ENCODE peak calls at places on chromosome 15, in nine cellular contexts. E, H, T, Y, D, O, S, G and J are unnamed samples.

GRCh38 chr15:70272565-70273355 is 175.0 kb upstream of the TLE3 start:
- DNase-seq in S (no peak), G (peak), H (no peak), O (no peak), Y (no peak), E (no peak), T (peak), D (no peak), J (no peak)

GRCh38 chr15:83846847-83847246 is 192.9 kb downstream of the ADAMTSL3 start:
- DNase-seq in S (peak), Y (no peak), H (no peak), G (no peak), E (no peak), D (no peak), T (no peak), O (peak), J (no peak)

GRCh38 chr15:67397139-67397538 is 123.8 kb upstream of the C15orf61 start:
- DNase-seq in O (no peak), D (no peak), Y (no peak), S (no peak), T (no peak), E (no peak), G (no peak), H (no peak), J (no peak)

GRCh38 chr15:26757156-26757555 is 15.7 kb downstream of the GABRB3 start:
- DNase-seq in G (no peak), S (no peak), Y (no peak), T (no peak), D (no peak), O (no peak), H (no peak), E (no peak), J (no peak)

GRCh38 chr15:73694419-73694818 is 10.2 kb downstream of the CD276 start:
- DNase-seq in E (no peak), H (no peak), G (no peak), Y (no peak), D (no peak), T (peak), S (no peak), O (no peak), J (no peak)

GRCh38 chr15:63823253-63823844 is 10.4 kb downstream of the HERC1 start:
- DNase-seq in D (no peak), O (no peak), T (no peak), E (no peak), Y (no peak), H (no peak), S (no peak), G (no peak), J (no peak)

GRCh38 chr15:33309602-33310276 is 1.0 kb upstream of the RYR3 start:
- DNase-seq in O (no peak), H (no peak), Y (no peak), S (peak), D (peak), G (no peak), T (peak), E (peak), J (no peak)

GRCh38 chr15:42605281-42605744 is 29.9 kb downstream of the STARD9 start:
- DNase-seq in E (no peak), O (peak), S (no peak), H (no peak), D (no peak), G (no peak), Y (no peak), T (no peak), J (no peak)

GRCh38 chr15:55276324-55276723 is 13.3 kb downstream of the RAB27A start:
- DNase-seq in G (no peak), Y (no peak), H (no peak), D (no peak), T (no peak), S (no peak), O (no peak), E (no peak), J (no peak)
- H3K27ac ChIP-seq in G (no peak), Y (no peak), H (no peak), D (no peak), T (no peak), S (no peak), O (no peak), E (no peak), J (no peak)

DNA sequence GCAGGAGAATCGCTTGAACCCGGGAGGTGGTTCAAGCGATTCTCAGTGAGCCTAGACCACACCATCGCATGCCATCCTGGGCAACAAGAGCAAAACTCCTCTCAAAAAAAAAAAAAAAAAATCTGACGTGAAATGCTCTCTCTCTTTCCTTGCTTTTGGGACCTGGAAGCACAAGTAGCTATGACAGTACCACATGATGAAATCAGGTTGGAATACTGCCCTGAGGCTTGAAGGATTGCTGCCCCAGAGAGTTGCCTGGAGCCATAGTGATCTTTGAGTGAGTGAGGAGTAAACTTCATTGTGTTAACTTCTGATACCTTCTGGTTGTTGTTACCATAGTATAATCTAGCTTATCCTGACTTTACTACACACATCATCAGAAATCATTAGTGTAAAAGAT is 23.3 kb downstream of the AKAP13 start:
- DNase-seq in O (peak), Y (no peak), S (no peak), G (no peak), H (no peak), D (no peak), E (no peak), T (no peak), J (no peak)
- H3K4me3 ChIP-seq in O (no peak), Y (no peak), S (no peak), G (no peak), H (no peak), D (no peak), E (no peak), T (no peak), J (no peak)

DNA sequence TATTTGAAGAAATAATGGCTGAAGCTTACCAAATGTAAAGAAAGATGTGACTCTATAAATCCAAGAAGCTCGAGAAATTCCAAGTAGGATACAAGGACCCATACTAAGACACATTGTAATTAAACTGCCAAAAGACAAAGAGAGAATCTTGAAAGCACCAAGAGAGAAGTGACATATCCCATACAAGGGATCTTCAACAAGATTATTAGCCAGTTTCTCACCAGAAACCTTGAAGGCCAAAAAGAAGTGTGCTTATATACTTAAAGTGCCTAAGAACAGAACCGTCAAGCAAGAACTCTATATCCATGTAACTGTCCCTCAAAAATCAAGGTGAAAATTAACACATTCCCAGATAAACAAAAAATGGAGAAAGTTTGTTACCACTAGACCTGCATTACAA is 220.5 kb downstream of the ADAMTS17 start:
- DNase-seq in D (no peak), G (no peak), S (no peak), T (no peak), O (no peak), E (no peak), Y (no peak), H (no peak), J (no peak)
- H3K27ac ChIP-seq in D (no peak), G (no peak), S (no peak), T (no peak), O (no peak), E (no peak), Y (no peak), H (no peak), J (no peak)

GRCh38 chr15:99702895-99703602 is 30.2 kb downstream of the LYSMD4 start:
- DNase-seq in D (no peak), O (peak), Y (no peak), G (no peak), E (no peak), T (no peak), H (no peak), S (no peak), J (no peak)

GRCh38 chr15:99703603-99704443 is 29.4 kb downstream of the LYSMD4 start:
- DNase-seq in E (peak), T (no peak), G (no peak), Y (no peak), H (no peak), D (peak), O (peak), S (peak), J (no peak)

GRCh38 chr15:99706557-99707303 is 26.5 kb downstream of the LYSMD4 start:
- DNase-seq in H (no peak), Y (no peak), E (no peak), S (no peak), T (no peak), O (no peak), G (no peak), D (no peak), J (no peak)

GRCh38 chr15:99707481-99708270 is 25.6 kb downstream of the LYSMD4 start:
- DNase-seq in G (no peak), H (no peak), Y (no peak), D (no peak), S (no peak), O (peak), T (no peak), E (peak), J (no peak)

DNA sequence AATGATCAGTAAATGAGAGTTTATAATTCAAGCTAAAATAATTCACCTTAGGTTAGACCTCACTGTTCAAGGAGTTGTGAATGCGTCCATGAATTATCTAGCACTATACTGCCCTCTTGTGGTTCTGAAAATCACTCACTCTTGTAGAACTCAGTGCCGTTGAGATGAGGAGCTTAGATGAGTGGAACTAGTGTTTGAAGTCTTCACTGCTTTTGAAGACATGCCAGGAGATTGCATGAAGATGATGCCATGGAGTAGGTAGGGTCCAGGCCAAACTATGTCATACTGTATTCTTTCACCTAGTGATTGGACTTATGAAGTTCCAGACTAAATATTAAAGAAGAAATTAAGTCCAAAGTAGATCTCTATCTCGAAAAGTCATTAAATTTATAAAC is 28.8 kb downstream of the LYSMD4 start:
- DNase-seq in H (no peak), S (peak), T (no peak), D (peak), Y (no peak), G (no peak), O (peak), E (peak), J (no peak)
- H3K4me3 ChIP-seq in H (peak), S (no peak), T (no peak), D (no peak), Y (no peak), G (no peak), O (no peak), E (no peak), J (no peak)

GRCh38 chr15:85837011-85837433 is 42.3 kb upstream of the KLHL25 start:
- DNase-seq in D (no peak), T (no peak), H (peak), Y (no peak), G (no peak), E (peak), S (no peak), O (no peak), J (no peak)
- H3K27ac ChIP-seq in D (no peak), T (no peak), H (peak), Y (no peak), G (no peak), E (no peak), S (no peak), O (no peak), J (no peak)